ENCODE peak calls at places on chromosomes 7 and 10, in ten cellular contexts. Z, W, O, I, S, T, J, K, M and N are unnamed samples.

GRCh38 chr7:17140421-17140820 is 158.0 kb upstream of the AHR start:
- DNase-seq in Z (no peak), W (no peak), O (peak), I (no peak), S (peak), T (no peak), J (no peak), K (peak), M (no peak), N (no peak)

GRCh38 chr7:10977113-10977512 is 3.4 kb downstream of the PHF14 start:
- DNase-seq in Z (no peak), W (no peak), O (no peak), I (no peak), S (no peak), T (no peak), J (no peak), K (no peak), M (no peak), N (no peak)

GRCh38 chr7:132112111-132112510 is 464.2 kb downstream of the PLXNA4 start:
- DNase-seq in Z (peak), W (no peak), O (no peak), I (no peak), S (no peak), T (no peak), J (no peak), K (no peak), M (no peak), N (no peak)

GRCh38 chr10:31431021-31431420 is 112.0 kb downstream of the ZEB1 start:
- DNase-seq in Z (no peak), W (no peak), O (no peak), I (no peak), S (no peak), T (no peak), J (no peak), K (no peak), M (no peak), N (no peak)

GRCh38 chr10:78335691-78336401 is 302.2 kb downstream of the RPS24 start:
- DNase-seq in Z (peak), W (no peak), O (peak), I (peak), S (peak), T (no peak), J (no peak), K (peak), M (no peak), N (peak)

GRCh38 chr7:6172331-6173295 is 99.8 kb downstream of the CYTH3 start:
- DNase-seq in Z (no peak), W (no peak), O (peak), I (no peak), S (peak), T (no peak), J (no peak), K (peak), M (no peak), N (no peak)

GRCh38 chr7:70849580-70850235 is 282.2 kb upstream of the GALNT17 start:
- DNase-seq in Z (no peak), W (no peak), O (no peak), I (no peak), S (no peak), T (no peak), J (no peak), K (no peak), M (no peak), N (no peak)

GRCh38 chr10:22243321-22243720 is 25.5 kb upstream of the EBLN1 start:
- DNase-seq in Z (no peak), W (no peak), O (peak), I (no peak), S (no peak), T (no peak), J (no peak), K (no peak), M (no peak), N (no peak)

GRCh38 chr10:119346063-119346835 is 138.9 kb downstream of the GRK5 start:
- DNase-seq in Z (no peak), W (no peak), O (no peak), I (no peak), S (no peak), T (no peak), J (peak), K (peak), M (no peak), N (no peak)

GRCh38 chr7:12199363-12199762 is 11.7 kb upstream of the TMEM106B start:
- DNase-seq in Z (no peak), W (no peak), O (peak), I (no peak), S (no peak), T (no peak), J (no peak), K (peak), M (no peak), N (no peak)

GRCh38 chr10:133174689-133175263 is 14.8 kb downstream of the KNDC1 start:
- DNase-seq in Z (no peak), W (no peak), O (no peak), I (peak), S (no peak), T (no peak), J (no peak), K (no peak), M (no peak), N (no peak)

GRCh38 chr7:80918406-80918805 is 445 bp downstream of the SEMA3C start:
- DNase-seq in Z (no peak), W (no peak), O (peak), I (no peak), S (peak), T (no peak), J (no peak), K (peak), M (peak), N (no peak)

GRCh38 chr7:100584677-100585510 is 1.0 kb downstream of the LRCH4 start:
- DNase-seq in Z (no peak), W (no peak), O (peak), I (no peak), S (peak), T (no peak), J (peak), K (peak), M (peak), N (no peak)

GRCh38 chr7:94949532-94949931 is 42.1 kb downstream of the PPP1R9A start:
- DNase-seq in Z (no peak), W (no peak), O (peak), I (no peak), S (no peak), T (no peak), J (no peak), K (no peak), M (no peak), N (no peak)

GRCh38 chr7:84025332-84025927 is 169.2 kb downstream of the SEMA3A start:
- DNase-seq in Z (no peak), W (no peak), O (peak), I (no peak), S (peak), T (no peak), J (no peak), K (peak), M (no peak), N (no peak)

GRCh38 chr10:127148933-127149220 is 47.5 kb downstream of the INSYN2A start:
- DNase-seq in Z (no peak), W (no peak), O (peak), I (no peak), S (peak), T (no peak), J (no peak), K (peak), M (no peak), N (no peak)

GRCh38 chr7:41698726-41699125 is 4.2 kb downstream of the INHBA start:
- DNase-seq in Z (no peak), W (no peak), O (peak), I (no peak), S (peak), T (peak), J (no peak), K (peak), M (no peak), N (no peak)

GRCh38 chr10:27723436-27723835 is 22.2 kb downstream of the MKX start:
- DNase-seq in Z (no peak), W (no peak), O (no peak), I (no peak), S (peak), T (no peak), J (no peak), K (peak), M (no peak), N (no peak)

GRCh38 chr7:117502338-117502737 is 22.5 kb downstream of the CFTR start:
- DNase-seq in Z (no peak), W (no peak), O (no peak), I (no peak), S (no peak), T (no peak), J (no peak), K (no peak), M (peak), N (no peak)

GRCh38 chr10:11002916-11003315 is 14.8 kb upstream of the CELF2 start:
- DNase-seq in Z (no peak), W (no peak), O (no peak), I (no peak), S (no peak), T (no peak), J (no peak), K (no peak), M (no peak), N (no peak)

GRCh38 chr10:50577681-50578350 is 45.9 kb downstream of the SGMS1 start:
- DNase-seq in Z (no peak), W (no peak), O (peak), I (no peak), S (peak), T (no peak), J (peak), K (peak), M (peak), N (no peak)

GRCh38 chr7:46616636-46617035 is 695.6 kb upstream of the IGFBP3 start:
- DNase-seq in Z (no peak), W (no peak), O (peak), I (no peak), S (peak), T (no peak), J (no peak), K (peak), M (no peak), N (no peak)